ENCODE peak calls at places on chromosome 12, in nine cellular contexts. K, L, J, I, Y, M, P, W and N are unnamed samples.

GRCh38 chr12:100669922-100670321 is 96.4 kb downstream of the GAS2L3 start:
- DNase-seq in P (no peak), M (no peak), K (no peak), Y (no peak), L (no peak), I (no peak), J (no peak), W (no peak), N (no peak)

GRCh38 chr12:27984275-27984674 is 11.7 kb upstream of the PTHLH start:
- DNase-seq in Y (peak; percentile 100), J (no peak), M (no peak), K (no peak), L (no peak), W (no peak), P (no peak), I (no peak), N (no peak)

GRCh38 chr12:26828315-26828714 is 4.7 kb downstream of the ITPR2 start:
- DNase-seq in L (no peak), W (no peak), K (no peak), I (no peak), Y (no peak), M (no peak), P (no peak), J (no peak), N (no peak)

GRCh38 chr12:112606611-112607366 is 184.8 kb upstream of the RPH3A start:
- DNase-seq in I (peak; percentile 63), L (no peak), Y (no peak), M (no peak), J (no peak), W (no peak), P (no peak), K (no peak), N (no peak)

GRCh38 chr12:78916845-78917480 is 52.4 kb downstream of the SYT1 start:
- DNase-seq in L (no peak), I (no peak), W (no peak), Y (peak; percentile 45), K (no peak), P (no peak), J (no peak), M (peak; percentile 4), N (no peak)

GRCh38 chr12:97764700-97765099 is 302.1 kb downstream of the RMST start:
- DNase-seq in Y (peak; percentile 25), W (no peak), M (no peak), L (no peak), J (no peak), P (no peak), I (no peak), K (no peak), N (no peak)

GRCh38 chr12:92337128-92337527 is 191.5 kb upstream of the BTG1 start:
- DNase-seq in I (no peak), W (no peak), Y (peak; percentile 77), M (no peak), K (no peak), L (no peak), J (no peak), P (no peak), N (no peak)

GRCh38 chr12:990308-990648 is 745 bp upstream of the ERC1 start:
- DNase-seq in W (peak; percentile 23), I (peak; percentile 46), K (peak; percentile 67), Y (peak; percentile 41), J (peak; percentile 46), P (peak; percentile 71), M (no peak), L (peak; percentile 76), N (peak; percentile 72)

GRCh38 chr12:126668538-126668937 is 1598.4 kb upstream of the TMEM132C start:
- DNase-seq in J (no peak), P (no peak), Y (peak; percentile 82), K (no peak), M (no peak), W (no peak), L (no peak), I (peak; percentile 79), N (no peak)

GRCh38 chr12:110679201-110679600 is 9.7 kb downstream of the HVCN1 start:
- DNase-seq in J (no peak), Y (no peak), W (no peak), I (no peak), P (no peak), K (no peak), M (no peak), L (no peak), N (no peak)

GRCh38 chr12:98401427-98401826 is 114.0 kb upstream of the TMPO start:
- DNase-seq in K (no peak), Y (no peak), L (no peak), I (peak; percentile 48), P (no peak), M (no peak), J (no peak), W (no peak), N (no peak)

GRCh38 chr12:117118838-117119591 is 19.8 kb upstream of the TESC start:
- DNase-seq in I (no peak), Y (no peak), K (no peak), W (no peak), M (no peak), P (no peak), L (no peak), J (no peak), N (no peak)

GRCh38 chr12:106303202-106303820 is 778 bp downstream of the TCP11L2 start:
- DNase-seq in M (peak; percentile 27), J (peak; percentile 62), W (peak; percentile 88), Y (peak; percentile 67), L (peak; percentile 93), P (peak; percentile 91), I (peak; percentile 24), K (peak; percentile 94), N (peak; percentile 31)

GRCh38 chr12:117646595-117646994 is 285.2 kb upstream of the NOS1 start:
- DNase-seq in K (no peak), W (no peak), I (no peak), P (no peak), J (no peak), Y (no peak), M (no peak), L (no peak), N (no peak)

GRCh38 chr12:18323159-18323558 is 61.8 kb downstream of the PIK3C2G start:
- DNase-seq in W (no peak), Y (peak; percentile 12), L (no peak), M (no peak), K (no peak), J (no peak), I (no peak), P (no peak), N (no peak)

GRCh38 chr12:125689576-125690410 is 624.6 kb downstream of the AACS start:
- DNase-seq in K (no peak), J (no peak), M (no peak), L (no peak), Y (no peak), W (no peak), I (no peak), P (no peak), N (no peak)

GRCh38 chr12:130796985-130797686 is 41.9 kb downstream of the STX2 start:
- DNase-seq in I (peak; percentile 4), M (no peak), P (no peak), K (peak; percentile 47), L (no peak), W (no peak), Y (no peak), J (no peak), N (no peak)